ENCODE peak calls at places on chromosome 10, in four cellular contexts. U is A549, L is HepG2, R is K562. F is an unnamed sample.

GRCh38 chr10:115706482-115707076 is 566.4 kb downstream of the GFRA1 start:
- DNase-seq in U (no peak), L (peak; percentile 1), R (no peak), F (peak; percentile 30)

GRCh38 chr10:128440513-128441160 is 314.4 kb upstream of the MKI67 start:
- DNase-seq in R (no peak), U (no peak), L (no peak), F (no peak)

GRCh38 chr10:130495891-130496642 is 359.9 kb downstream of the GLRX3 start:
- DNase-seq in U (no peak), L (peak; percentile 12), R (peak; percentile 27), F (peak; percentile 19)

GRCh38 chr10:79628988-79629954 is 18.5 kb downstream of the SFTPA1 start:
- DNase-seq in U (no peak), L (peak; percentile 43), R (no peak), F (no peak)

GRCh38 chr10:88473989-88474883 is 108.9 kb downstream of the RNLS start:
- DNase-seq in R (no peak), U (no peak), L (no peak), F (no peak)

GRCh38 chr10:34739915-34740314 is 75.2 kb downstream of the PARD3 start:
- DNase-seq in U (no peak), L (no peak), R (no peak), F (peak; percentile 91)

GRCh38 chr10:93813507-93814465 is 56.0 kb downstream of the LGI1 start:
- DNase-seq in R (no peak), U (peak; percentile 44), L (peak; percentile 32), F (peak; percentile 41)

GRCh38 chr10:100345570-100346330 is 1.3 kb upstream of the SCD start:
- DNase-seq in R (no peak), U (no peak), L (peak; percentile 58), F (peak; percentile 74)

GRCh38 chr10:20737107-20737506 is 160.0 kb downstream of the NEBL start:
- DNase-seq in L (no peak), R (no peak), U (no peak), F (no peak)

GRCh38 chr10:70145666-70146488 is 623 bp downstream of the TYSND1 start:
- DNase-seq in R (peak; percentile 37), L (peak; percentile 41), U (peak; percentile 61), F (peak; percentile 54)

GRCh38 chr10:79163663-79163970 is 94.9 kb downstream of the ZMIZ1 start:
- DNase-seq in L (no peak), R (no peak), U (no peak), F (no peak)

GRCh38 chr10:35191523-35191922 is 64.9 kb downstream of the CREM start:
- DNase-seq in R (no peak), U (no peak), L (no peak), F (peak; percentile 47)

GRCh38 chr10:50563906-50564305 is 59.9 kb downstream of the SGMS1 start:
- DNase-seq in R (no peak), U (no peak), L (peak; percentile 32), F (no peak)

GRCh38 chr10:122632031-122632430 is 67.6 kb downstream of the C10orf120 start:
- DNase-seq in R (no peak), U (no peak), L (no peak), F (no peak)

GRCh38 chr10:61140765-61141392 is 196.9 kb upstream of the RHOBTB1 start:
- DNase-seq in R (peak; percentile 32), U (peak; percentile 19), L (peak; percentile 68), F (peak; percentile 77)

GRCh38 chr10:30378607-30379006 is 29.5 kb upstream of the MTPAP start:
- DNase-seq in R (no peak), U (no peak), L (no peak), F (peak; percentile 35)

GRCh38 chr10:17290226-17290625 is 62.2 kb downstream of the VIM start:
- DNase-seq in L (no peak), R (peak; percentile 21), U (no peak), F (peak; percentile 8)

GRCh38 chr10:34713875-34714274 is 101.2 kb downstream of the PARD3 start:
- DNase-seq in L (peak; percentile 71), U (peak; percentile 60), R (no peak), F (peak; percentile 67)

GRCh38 chr10:7932301-7933036 is 114.2 kb downstream of the TAF3 start:
- DNase-seq in R (no peak), L (peak; percentile 98), U (no peak), F (no peak)

GRCh38 chr10:65341323-65341922 is 1584.4 kb upstream of the LRRTM3 start:
- DNase-seq in U (no peak), L (no peak), R (no peak), F (no peak)

GRCh38 chr10:75129537-75129936 is 18.1 kb downstream of the SAMD8 start:
- DNase-seq in U (no peak), L (no peak), R (no peak), F (no peak)

GRCh38 chr10:17685227-17685840 is 41.4 kb downstream of the STAM start:
- DNase-seq in U (no peak), L (no peak), R (no peak), F (no peak)

GRCh38 chr10:23171232-23171876 is 20.8 kb upstream of the PTF1A start:
- DNase-seq in R (peak; percentile 46), L (no peak), U (peak; percentile 14), F (peak; percentile 32)

GRCh38 chr10:23999445-23999844 is 209.5 kb upstream of the KIAA1217 start:
- DNase-seq in R (no peak), L (no peak), U (no peak), F (no peak)

GRCh38 chr10:110861930-110862677 is 9.6 kb upstream of the PDCD4 start:
- DNase-seq in L (no peak), U (no peak), R (no peak), F (no peak)

GRCh38 chr10:110860576-110861241 is 11.0 kb upstream of the PDCD4 start:
- DNase-seq in R (no peak), L (peak; percentile 34), U (no peak), F (no peak)

GRCh38 chr10:110862961-110863360 is 8.8 kb upstream of the PDCD4 start:
- DNase-seq in L (no peak), U (no peak), R (no peak), F (no peak)

GRCh38 chr10:110859947-110860376 is 11.8 kb upstream of the PDCD4 start:
- DNase-seq in R (no peak), L (no peak), U (no peak), F (peak; percentile 72)

GRCh38 chr10:110861476-110861875 is 10.3 kb upstream of the PDCD4 start:
- DNase-seq in U (no peak), L (no peak), R (no peak), F (no peak)
- H3K4me1 ChIP-seq in U (peaks cover 25% of the 10 kb centered on the region), L (peaks cover 74% of the 10 kb centered on the region), R (peaks cover 26% of the 10 kb centered on the region), F (peaks cover 27% of the 10 kb centered on the region)

DNA sequence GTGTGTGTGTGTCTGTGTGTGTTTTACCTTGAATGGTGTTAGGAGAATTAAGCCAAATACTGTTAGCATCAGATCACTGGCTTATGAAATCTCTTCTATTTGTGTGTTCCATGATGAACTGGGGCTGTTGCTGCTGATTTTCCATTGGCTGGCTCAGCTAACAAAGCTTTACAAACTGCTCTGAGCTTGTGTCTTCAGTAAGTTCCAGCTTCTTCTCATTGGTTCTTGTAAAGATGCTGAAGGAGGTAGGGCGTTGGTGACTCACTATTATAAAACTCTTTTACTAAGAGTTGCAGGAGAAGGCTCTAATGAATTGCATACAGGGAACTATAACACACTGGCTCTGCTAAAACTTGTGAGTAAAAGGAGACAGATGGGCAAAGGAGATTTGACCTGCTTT is 136.4 kb upstream of the PRKCQ start:
- DNase-seq in U (no peak), R (no peak), L (no peak), F (peak; percentile 79)
- TF ChIP-seq MAZ in U (no peak), R (no peak), L (no peak), F (no peak)

DNA sequence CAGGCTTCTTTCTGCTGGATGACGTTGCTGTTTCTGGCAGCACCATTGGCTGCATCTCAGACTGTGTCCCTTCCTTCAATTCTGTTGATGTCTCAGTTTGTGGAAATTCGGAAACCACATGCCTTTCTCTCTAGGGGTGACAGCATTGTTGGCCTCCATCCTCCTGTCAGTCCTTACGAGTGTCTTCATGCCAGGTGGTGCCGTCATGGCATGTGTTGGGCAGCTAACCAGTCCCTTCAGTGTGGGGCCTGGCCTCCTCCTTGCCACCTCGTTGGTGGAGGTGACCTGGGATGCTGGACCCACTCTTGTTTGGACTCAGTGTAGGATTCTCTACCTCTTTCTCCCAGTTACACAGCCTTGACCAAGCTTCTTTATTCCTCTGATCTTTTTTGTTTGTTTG is 111.6 kb upstream of the INSYN2A start:
- DNase-seq in U (no peak), L (no peak), R (no peak), F (no peak)
- H3K4me1 ChIP-seq in U (no peaks in the 10 kb centered on the region), L (peaks cover 3% of the 10 kb centered on the region), R (no peaks in the 10 kb centered on the region), F (peaks cover 3% of the 10 kb centered on the region)

GRCh38 chr10:46096426-46096825 is 50.4 kb upstream of the MSMB start:
- DNase-seq in L (peak; percentile 35), U (no peak), R (no peak), F (peak; percentile 29)

GRCh38 chr10:46092523-46093195 is 46.6 kb upstream of the MSMB start:
- DNase-seq in L (no peak), U (no peak), R (no peak), F (no peak)

GRCh38 chr10:46091834-46092522 is 45.9 kb upstream of the MSMB start:
- DNase-seq in R (no peak), L (no peak), U (no peak), F (no peak)

GRCh38 chr10:46094931-46095755 is 49.1 kb upstream of the MSMB start:
- DNase-seq in R (no peak), L (no peak), U (no peak), F (no peak)

DNA sequence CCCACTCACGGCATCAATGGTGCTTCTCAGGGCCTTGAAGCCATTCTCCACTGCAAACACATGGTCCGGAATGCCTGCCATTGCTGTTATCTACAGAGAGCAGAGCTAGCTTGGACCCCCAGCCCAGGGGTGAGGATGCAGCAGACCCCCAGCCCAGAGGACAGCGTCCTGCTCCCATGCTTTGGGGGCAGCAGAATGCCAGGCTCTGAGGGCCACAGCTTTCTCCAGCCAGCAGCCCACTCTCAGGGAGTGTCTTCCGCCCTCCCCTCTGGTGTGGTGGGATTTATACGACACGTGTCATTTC is 48.1 kb upstream of the MSMB start:
- DNase-seq in L (no peak), U (no peak), R (no peak), F (no peak)
- TF ChIP-seq MAZ in L (no peak), U (no peak), R (no peak), F (no peak)

DNA sequence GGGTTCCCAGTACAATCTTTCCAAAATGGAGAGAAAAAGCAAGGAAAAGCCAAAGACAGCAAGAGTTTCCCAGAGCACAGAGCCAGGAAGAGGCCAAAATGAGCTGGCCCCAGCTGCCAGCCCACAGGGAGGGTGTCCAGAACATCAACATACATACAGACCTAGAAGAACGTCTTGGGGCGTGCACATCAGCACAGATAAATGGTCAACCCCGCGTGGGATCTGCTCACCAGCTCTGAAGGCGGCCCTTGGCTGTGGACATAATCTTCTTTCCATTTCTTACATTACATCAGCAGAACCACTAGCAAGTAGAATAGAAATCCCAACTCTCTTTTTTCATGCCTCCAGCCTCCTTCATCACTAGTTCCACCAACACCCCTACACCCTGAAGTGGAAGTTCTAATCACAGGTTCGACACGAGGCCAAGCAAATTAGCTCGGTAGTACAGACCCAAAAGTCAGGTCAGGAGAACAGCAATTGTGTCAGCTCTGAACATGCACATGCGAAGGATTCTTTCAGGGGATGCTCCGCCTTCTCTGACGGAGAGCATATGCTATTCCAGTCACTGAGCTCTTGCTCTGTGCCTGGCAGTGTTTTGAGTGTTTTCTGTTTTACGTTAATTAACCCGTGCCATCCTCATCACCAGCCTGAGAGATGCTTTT is 16.4 kb downstream of the SH3PXD2A start:
- DNase-seq in R (no peak), L (no peak), U (no peak), F (no peak)
- H3K4me1 ChIP-seq in R (no peaks in the 10 kb centered on the region), L (peaks cover 97% of the 10 kb centered on the region), U (peaks cover 24% of the 10 kb centered on the region), F (peaks cover 13% of the 10 kb centered on the region)

F was measured in IMR-90.